ENCODE peak calls at places on chromosomes 1 and 21, in seven cellular contexts. V is fibroblast of lung, A is astrocyte of the spinal cord, W is hepatocyte, X is type B pancreatic cell, T is choroid plexus epithelial cell, B is progenitor cell of endocrine pancreas. S is an unnamed sample.
A peak's percentile ranks its signal among the peaks of the same experiment; 100 is the strongest.

GRCh38 chr21:45010096-45010495 is 64.3 kb upstream of the ADARB1 start:
- DNase-seq in V (no peak), A (no peak), W (no peak), X (no peak), T (peak; percentile 19), B (no peak), S (no peak)

GRCh38 chr1:82388679-82389078 is 587.9 kb downstream of the ADGRL2 start:
- DNase-seq in V (peak; percentile 91), A (peak; percentile 69), W (peak; percentile 11), X (no peak), T (peak; percentile 66), B (no peak), S (peak; percentile 51)

GRCh38 chr1:248807067-248807737 is 18.5 kb downstream of the SH3BP5L start:
- DNase-seq in V (no peak), A (peak; percentile 35), W (peak; percentile 54), X (no peak), T (peak; percentile 48), B (peak; percentile 28), S (peak; percentile 48)

GRCh38 chr1:84031928-84032327 is 33.0 kb upstream of the TTLL7 start:
- DNase-seq in V (no peak), A (no peak), W (no peak), X (no peak), T (no peak), B (no peak), S (no peak)

GRCh38 chr1:35264861-35265260 is 3.6 kb upstream of the ZMYM4 start:
- DNase-seq in V (peak; percentile 61), A (peak; percentile 57), W (no peak), X (no peak), T (peak; percentile 69), B (no peak), S (peak; percentile 35)

GRCh38 chr21:33299181-33299752 is 25.5 kb upstream of the IFNAR1 start:
- DNase-seq in V (no peak), A (no peak), W (no peak), X (peak; percentile 58), T (no peak), B (no peak), S (no peak)

GRCh38 chr1:20682571-20683236 is 21.5 kb upstream of the DDOST start:
- DNase-seq in V (no peak), A (no peak), W (no peak), X (no peak), T (no peak), B (no peak), S (no peak)

GRCh38 chr1:88237026-88237425 is 447.0 kb upstream of the PKN2 start:
- DNase-seq in V (peak; percentile 90), A (peak; percentile 27), W (no peak), X (no peak), T (no peak), B (no peak), S (peak; percentile 79)

GRCh38 chr1:37732111-37732780 is 32.7 kb downstream of the EPHA10 start:
- DNase-seq in V (no peak), A (no peak), W (peak; percentile 45), X (no peak), T (no peak), B (no peak), S (no peak)

GRCh38 chr1:176456848-176457247 is 6.1 kb upstream of the PAPPA2 start:
- DNase-seq in V (no peak), A (no peak), W (no peak), X (no peak), T (no peak), B (no peak), S (no peak)

GRCh38 chr21:42755031-42755665 is 101.7 kb downstream of the PDE9A start:
- DNase-seq in V (no peak), A (no peak), W (no peak), X (no peak), T (no peak), B (no peak), S (no peak)

GRCh38 chr21:45361033-45361997 is 43.6 kb upstream of the COL18A1 start:
- DNase-seq in V (no peak), A (no peak), W (no peak), X (no peak), T (no peak), B (no peak), S (no peak)

GRCh38 chr1:1926346-1926811 is 7.3 kb upstream of the TMEM52 start:
- DNase-seq in V (no peak), A (no peak), W (peak; percentile 3), X (no peak), T (no peak), B (no peak), S (no peak)

GRCh38 chr1:206419250-206419649 is 51.0 kb upstream of the IKBKE start:
- DNase-seq in V (peak; percentile 6), A (no peak), W (peak; percentile 54), X (no peak), T (no peak), B (no peak), S (peak; percentile 10)

GRCh38 chr1:67020304-67020703 is 33.6 kb downstream of the SLC35D1 start:
- DNase-seq in V (peak; percentile 90), A (peak; percentile 78), W (no peak), X (no peak), T (peak; percentile 73), B (no peak), S (peak; percentile 56)

GRCh38 chr1:96366516-96366915 is 355.1 kb upstream of the PTBP2 start:
- DNase-seq in V (no peak), A (no peak), W (no peak), X (no peak), T (peak; percentile 44), B (no peak), S (no peak)

GRCh38 chr21:41612674-41613250 is 104.8 kb upstream of the TMPRSS2 start:
- DNase-seq in V (peak; percentile 98), A (peak; percentile 95), W (peak; percentile 80), X (peak; percentile 79), T (peak; percentile 79), B (peak; percentile 65), S (peak; percentile 95)

GRCh38 chr1:61853545-61853944 is 111.3 kb downstream of the PATJ start:
- DNase-seq in V (peak; percentile 15), A (peak; percentile 30), W (peak; percentile 13), X (no peak), T (peak; percentile 65), B (no peak), S (peak; percentile 50)

GRCh38 chr1:160639652-160640051 is 7.2 kb downstream of the SLAMF1 start:
- DNase-seq in V (no peak), A (peak; percentile 3), W (no peak), X (no peak), T (peak; percentile 40), B (no peak), S (no peak)

GRCh38 chr1:51627672-51628071 is 10.8 kb downstream of the OSBPL9 start:
- DNase-seq in V (peak; percentile 41), A (peak; percentile 66), W (peak; percentile 49), X (no peak), T (peak; percentile 86), B (no peak), S (peak; percentile 72)
- TF ChIP-seq CTCF in V (peak; percentile 63), A (peak; percentile 58), W (peak; percentile 48), X (peak; percentile 59), T (peak; percentile 75), B (peak; percentile 58), S (peak; percentile 69)

GRCh38 chr21:39313042-39313456 is 383 bp downstream of the BRWD1 start:
- DNase-seq in V (peak; percentile 11), A (no peak), W (no peak), X (no peak), T (no peak), B (peak; percentile 32), S (no peak)

GRCh38 chr21:39314155-39315027 is 959 bp upstream of the BRWD1 start:
- DNase-seq in V (peak; percentile 78), A (peak; percentile 75), W (peak; percentile 73), X (peak; percentile 77), T (peak; percentile 77), B (peak; percentile 48), S (peak; percentile 76)

GRCh38 chr21:39315603-39316002 is 2.2 kb upstream of the BRWD1 start:
- DNase-seq in V (no peak), A (no peak), W (no peak), X (no peak), T (no peak), B (no peak), S (no peak)

GRCh38 chr21:39312112-39313041 is 1.1 kb downstream of the BRWD1 start:
- DNase-seq in V (peak; percentile 84), A (peak; percentile 90), W (peak; percentile 95), X (peak; percentile 96), T (peak; percentile 94), B (peak; percentile 87), S (peak; percentile 85)

DNA sequence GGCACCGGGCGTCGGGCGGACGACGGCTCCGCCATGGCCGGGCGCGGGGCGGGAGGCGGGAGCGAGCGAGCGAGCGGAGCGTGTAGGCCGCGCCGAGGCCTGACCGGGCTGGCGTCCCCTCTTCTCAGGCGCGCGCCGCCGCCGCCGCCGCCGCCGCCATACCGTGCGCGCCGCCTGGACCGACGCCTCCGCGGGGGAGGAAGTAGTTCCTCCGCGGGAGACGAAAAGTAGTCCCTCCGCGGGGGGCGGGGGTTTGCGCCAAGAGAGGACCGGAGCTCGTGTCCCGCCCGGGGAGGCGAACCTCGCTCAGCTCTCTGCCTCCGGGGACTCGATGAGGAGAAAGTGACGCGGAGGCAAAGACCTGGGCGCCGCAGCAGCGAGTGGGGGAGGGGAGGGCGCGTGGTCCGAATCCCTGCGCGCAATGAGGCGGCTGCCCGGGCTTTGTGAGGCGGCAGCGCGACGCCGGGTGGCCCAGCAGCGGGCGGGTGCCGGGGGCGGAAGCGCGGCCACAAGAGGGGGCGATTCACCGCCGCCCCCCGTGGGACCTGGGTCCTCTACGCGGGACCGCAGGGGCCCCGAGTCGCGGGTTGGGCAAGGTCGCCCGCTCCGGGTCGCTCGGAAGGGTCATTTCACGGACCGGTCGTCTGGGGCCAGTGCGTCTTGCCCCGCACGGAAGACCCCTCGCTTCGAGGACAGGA is at the start of gene BRWD1:
- DNase-seq in V (peak; percentile 88), A (peak; percentile 89), W (peak; percentile 93), X (peak; percentile 85), T (peak; percentile 87), B (peak; percentile 75), S (peak; percentile 71)
- TF ChIP-seq CTCF in V (no peak), A (peak; percentile 3), W (peak; percentile 40), X (peak; percentile 45), T (no peak), B (peak; percentile 39), S (no peak)

GRCh38 chr21:28773036-28773435 is 219.6 kb downstream of the LTN1 start:
- DNase-seq in V (no peak), A (no peak), W (no peak), X (no peak), T (no peak), B (no peak), S (no peak)

GRCh38 chr21:28769683-28770082 is 223.0 kb downstream of the LTN1 start:
- DNase-seq in V (no peak), A (no peak), W (no peak), X (no peak), T (peak; percentile 38), B (no peak), S (peak; percentile 69)

GRCh38 chr21:28771790-28772501 is 220.7 kb downstream of the LTN1 start:
- DNase-seq in V (peak; percentile 84), A (peak; percentile 85), W (peak; percentile 59), X (no peak), T (peak; percentile 93), B (no peak), S (peak; percentile 98)

GRCh38 chr21:28768753-28769152 is 223.9 kb downstream of the LTN1 start:
- DNase-seq in V (no peak), A (no peak), W (no peak), X (no peak), T (no peak), B (no peak), S (no peak)

GRCh38 chr21:28770867-28771661 is 221.6 kb downstream of the LTN1 start:
- DNase-seq in V (peak; percentile 23), A (no peak), W (peak; percentile 14), X (no peak), T (peak; percentile 35), B (no peak), S (peak; percentile 65)
- TF ChIP-seq CTCF in V (no peak), A (no peak), W (no peak), X (no peak), T (no peak), B (no peak), S (no peak)

GRCh38 chr1:226708967-226709396 is 30.1 kb downstream of the ITPKB start:
- DNase-seq in V (no peak), A (no peak), W (no peak), X (no peak), T (no peak), B (no peak), S (peak; percentile 19)
- TF ChIP-seq CTCF in V (peak; percentile 1), A (no peak), W (no peak), X (no peak), T (peak; percentile 14), B (no peak), S (no peak)

S was measured in fibroblast of mammary gland.